ENCODE peak calls at places on chromosomes 3 and 15, in four cellular contexts. Y is uterus, Q is astrocyte, C is fibroblast of lung. V is an unnamed sample.

GRCh38 chr3:10366681-10367101 is 45.8 kb upstream of the SEC13 start:
- DNase-seq in Q (peak), C (peak), Y (no peak), V (peak)

GRCh38 chr3:8647137-8647970 is 2.8 kb upstream of the SSUH2 start:
- DNase-seq in Y (no peak), Q (no peak), C (no peak), V (no peak)

GRCh38 chr15:85479071-85479647 is 98.8 kb downstream of the AKAP13 start:
- DNase-seq in C (peak), Q (peak), Y (no peak), V (no peak)

GRCh38 chr3:14775011-14775410 is 43.8 kb upstream of the FGD5 start:
- DNase-seq in C (no peak), Q (no peak), Y (peak), V (no peak)

GRCh38 chr3:32198011-32198410 is 40.5 kb upstream of the CMTM8 start:
- DNase-seq in Q (no peak), Y (no peak), C (no peak), V (no peak)

GRCh38 chr3:39268554-39268910 is 11.3 kb downstream of the CX3CR1 start:
- DNase-seq in Q (no peak), Y (no peak), C (no peak), V (no peak)

GRCh38 chr3:107846282-107846852 is 244.5 kb downstream of the CD47 start:
- DNase-seq in Q (peak), Y (peak), C (peak), V (peak)

GRCh38 chr3:44439499-44440295 is 37.8 kb downstream of the ZNF445 start:
- DNase-seq in Y (peak), Q (peak), C (peak), V (no peak)

GRCh38 chr15:70741677-70742293 is 21.6 kb downstream of the UACA start:
- DNase-seq in C (peak), Y (no peak), Q (peak), V (peak)

GRCh38 chr3:102141096-102141912 is 292.0 kb downstream of the NFKBIZ start:
- DNase-seq in C (peak), Y (no peak), Q (peak), V (peak)

GRCh38 chr3:48631516-48632448 is 3.5 kb downstream of the SLC26A6 start:
- DNase-seq in Q (no peak), Y (no peak), C (no peak), V (no peak)

GRCh38 chr15:57740048-57740447 is 33.5 kb downstream of the POLR2M start:
- DNase-seq in Y (no peak), Q (no peak), C (no peak), V (no peak)

GRCh38 chr15:57741089-57741488 is 34.6 kb downstream of the POLR2M start:
- DNase-seq in C (no peak), Q (no peak), Y (no peak), V (no peak)

GRCh38 chr15:57746752-57747151 is 40.2 kb downstream of the POLR2M start:
- DNase-seq in C (no peak), Y (no peak), Q (no peak), V (peak)

GRCh38 chr15:57747206-57747605 is 40.7 kb downstream of the POLR2M start:
- DNase-seq in C (no peak), Y (peak), Q (no peak), V (peak)

DNA sequence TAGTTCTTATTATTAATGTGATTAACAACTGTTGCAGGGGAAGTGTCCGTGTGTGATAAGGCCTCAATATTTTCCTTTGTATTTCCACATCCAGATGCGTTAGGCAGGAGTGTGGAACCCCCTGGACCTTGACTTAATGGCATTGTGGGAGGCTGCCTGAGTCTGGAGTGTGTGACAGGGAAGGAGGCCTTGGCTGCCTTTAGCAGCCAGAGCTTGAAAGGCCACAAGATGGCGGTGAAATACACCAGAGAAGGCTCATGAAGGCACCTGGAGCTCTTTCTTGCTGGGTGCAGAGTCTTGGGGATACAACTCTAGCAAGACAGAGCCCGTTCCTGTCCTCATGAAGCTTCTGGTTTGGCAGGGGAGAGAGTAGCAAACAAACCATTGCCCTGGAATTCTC is 36.9 kb downstream of the POLR2M start:
- DNase-seq in C (no peak), Q (no peak), Y (no peak), V (peak)
- TF ChIP-seq CTCF in C (peak), Q (no peak), Y (no peak), V (peak)

GRCh38 chr3:100570811-100571210 is 38.6 kb upstream of the ADGRG7 start:
- DNase-seq in Q (no peak), C (no peak), Y (no peak), V (no peak)
- H3K4me3 ChIP-seq in Q (no peak), C (no peak), Y (no peak), V (no peak)

GRCh38 chr15:77905301-77905920 is 172.1 kb downstream of the TBC1D2B start:
- DNase-seq in Q (no peak), C (no peak), Y (peak), V (no peak)

GRCh38 chr15:77904436-77904821 is 173.1 kb downstream of the TBC1D2B start:
- DNase-seq in Q (no peak), C (no peak), Y (no peak), V (no peak)

GRCh38 chr15:77904901-77905300 is 172.6 kb downstream of the TBC1D2B start:
- DNase-seq in Q (no peak), Y (no peak), C (no peak), V (no peak)

GRCh38 chr15:77909131-77909940 is 168.2 kb downstream of the TBC1D2B start:
- DNase-seq in C (no peak), Y (no peak), Q (no peak), V (no peak)

DNA sequence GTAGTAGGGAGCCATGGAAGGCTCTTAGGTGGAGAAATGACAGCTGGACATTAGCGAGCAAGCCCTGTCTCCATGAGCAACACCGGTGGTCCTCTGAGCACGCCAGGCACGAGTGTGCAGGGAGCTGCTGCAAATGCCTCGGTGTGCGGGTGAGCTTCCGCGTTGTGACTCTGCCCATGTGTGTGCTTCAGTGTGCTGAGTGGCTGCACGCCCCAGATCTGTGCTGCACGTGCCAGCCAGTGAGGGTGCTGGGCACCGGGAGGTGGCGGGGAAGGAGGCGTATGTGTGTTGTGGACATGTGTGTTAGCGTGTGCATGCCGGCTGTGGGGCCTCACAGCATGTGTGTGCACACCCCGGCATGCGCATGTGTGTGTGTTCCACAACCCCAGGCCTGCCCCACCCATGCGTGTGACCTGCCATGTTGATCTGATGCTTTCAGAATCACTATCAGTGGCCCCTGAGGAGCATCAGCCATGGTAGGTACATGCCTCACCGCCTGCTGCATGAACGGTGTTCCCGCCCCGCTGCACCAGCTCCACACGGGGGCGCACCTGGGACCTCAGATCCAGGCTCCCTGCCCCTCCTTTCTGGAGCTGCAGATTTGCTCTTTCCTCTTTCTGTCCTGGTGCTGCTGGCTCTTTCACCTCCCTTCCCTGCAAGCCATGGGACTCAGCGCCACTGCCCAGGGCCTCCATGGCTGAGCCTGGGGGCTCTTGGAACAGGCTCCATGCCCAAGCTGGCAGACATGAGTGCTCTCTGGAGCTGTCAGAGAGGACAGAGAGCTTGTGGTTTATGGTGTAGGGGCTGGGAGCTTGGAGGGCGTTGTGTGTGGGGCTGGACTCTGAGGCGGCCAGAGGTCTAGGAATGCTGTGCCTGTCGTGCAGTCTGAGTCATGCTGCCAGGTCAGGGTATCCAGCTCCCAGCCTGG is 169.4 kb downstream of the TBC1D2B start:
- DNase-seq in Q (peak), Y (no peak), C (peak), V (peak)
- TF ChIP-seq CTCF in Q (peak), Y (no peak), C (peak), V (peak)

DNA sequence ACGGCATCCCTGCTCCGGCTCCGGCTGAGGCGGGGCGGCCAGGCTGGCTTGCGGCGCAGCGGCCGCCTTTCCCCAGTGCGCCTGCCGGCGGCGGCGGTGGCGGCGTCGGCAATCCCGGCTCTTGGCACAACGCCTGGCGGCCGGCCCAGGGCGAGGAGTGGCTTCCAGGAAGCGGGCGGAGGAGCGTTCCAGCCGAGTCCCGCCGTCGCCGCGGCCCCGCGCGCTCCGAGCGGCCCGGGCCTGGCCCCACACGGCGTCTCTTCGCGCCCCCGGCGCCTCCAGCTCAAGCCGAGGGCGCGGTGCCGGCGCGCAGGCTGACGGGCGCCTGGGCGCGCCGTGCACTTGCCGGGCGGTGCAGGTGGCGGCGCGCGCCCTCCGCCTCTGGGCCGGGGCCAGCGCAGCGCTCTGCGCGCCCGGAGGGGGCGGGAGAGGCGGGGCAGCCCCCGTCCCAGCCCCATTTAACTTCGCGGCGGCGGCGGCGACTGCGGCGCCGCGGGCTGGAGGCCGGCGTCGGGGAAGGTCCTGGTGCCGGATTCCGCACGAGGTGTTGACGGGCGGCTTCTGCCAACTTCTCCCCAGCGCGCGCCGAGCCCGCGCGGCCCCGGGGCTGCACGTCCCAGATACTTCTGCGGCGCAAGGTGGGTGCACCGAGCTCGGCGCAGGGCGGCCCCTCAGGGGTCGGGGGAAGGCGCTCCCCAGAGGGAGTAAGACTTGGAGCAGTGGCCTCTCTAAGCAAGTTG is at the start of gene ADAMTSL3:
- DNase-seq in Q (peak), Y (peak), C (peak), V (peak)
- H3K4me3 ChIP-seq in Q (peak), Y (peak), C (no peak), V (no peak)

DNA sequence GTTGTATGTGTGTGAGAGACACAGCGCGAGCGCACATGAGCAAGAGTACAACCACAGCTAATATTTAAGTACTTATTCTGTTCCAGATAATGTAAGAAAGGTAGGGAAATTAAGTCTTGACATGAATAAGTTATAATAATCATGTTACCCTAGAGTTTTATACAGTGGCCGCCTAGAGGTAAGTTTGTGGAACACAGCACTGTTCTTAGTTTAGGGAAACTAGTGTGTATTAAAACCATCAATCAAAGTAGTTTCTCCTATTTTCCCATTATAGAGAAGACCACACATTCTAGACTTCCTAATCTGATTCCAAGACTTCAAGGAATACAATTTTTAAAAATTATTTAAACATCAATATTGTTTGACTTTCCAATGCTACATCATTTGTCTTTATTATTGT is 9.5 kb downstream of the ALDH1A2 start:
- DNase-seq in Y (no peak), C (no peak), Q (no peak), V (no peak)
- TF ChIP-seq CTCF in Y (no peak), C (no peak), Q (peak), V (peak)

DNA sequence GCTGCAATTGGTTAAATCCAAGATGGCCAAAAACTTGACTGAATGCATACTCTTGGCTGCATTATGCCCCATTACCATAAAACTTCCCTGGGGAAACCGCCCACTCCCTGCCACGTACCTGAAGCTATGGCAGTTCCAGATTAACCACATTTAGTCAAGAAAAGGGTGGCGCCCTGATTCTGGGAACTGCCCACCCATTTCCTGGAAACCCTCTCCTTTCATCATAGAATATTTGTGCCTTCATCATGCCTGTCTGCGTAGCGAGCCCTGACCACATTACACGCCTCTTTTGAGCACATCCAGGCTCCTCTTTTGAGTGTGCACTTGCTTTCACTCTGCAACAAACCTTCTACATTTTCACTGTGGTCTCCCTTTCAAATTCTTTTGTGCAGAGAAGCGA is 5.2 kb downstream of the LINS1 start:
- DNase-seq in Q (peak), Y (no peak), C (no peak), V (peak)
- H3K4me3 ChIP-seq in Q (no peak), Y (no peak), C (no peak), V (no peak)